ENCODE peak calls at places on chromosomes 12 and 14, in five cellular contexts. Q is PC-3, J is GM23338, B is hepatocyte, P is SK-N-SH. A is an unnamed sample.

GRCh38 chr14:58919262-58919661 is 269.2 kb upstream of the DAAM1 start:
- DNase-seq in J (no peak), B (no peak), Q (no peak), P (no peak), A (peak)

GRCh38 chr14:101078892-101079221 is 175.3 kb upstream of the RTL1 start:
- DNase-seq in Q (no peak), P (peak), B (no peak), J (no peak), A (no peak)

GRCh38 chr14:31080060-31080459 is 53.9 kb upstream of the STRN3 start:
- DNase-seq in B (no peak), Q (peak), P (no peak), J (no peak), A (no peak)

GRCh38 chr14:67490201-67490600 is 1.7 kb upstream of the TMEM229B start:
- DNase-seq in J (no peak), Q (no peak), P (no peak), B (peak), A (no peak)

GRCh38 chr12:132084681-132085635 is 59.2 kb downstream of the DDX51 start:
- DNase-seq in J (peak), P (peak), Q (peak), B (peak), A (peak)

GRCh38 chr14:38964630-38965029 is 138.4 kb downstream of the SEC23A start:
- DNase-seq in P (no peak), B (peak), J (no peak), Q (peak), A (peak)

GRCh38 chr12:7042847-7043246 is 17.7 kb upstream of the C1S start:
- DNase-seq in J (peak), B (peak), P (peak), Q (peak), A (peak)

GRCh38 chr12:103884316-103884715 is 43.3 kb upstream of the NT5DC3 start:
- DNase-seq in B (peak), P (peak), Q (peak), J (peak), A (peak)

GRCh38 chr12:124716208-124717141 is 147.2 kb downstream of the SCARB1 start:
- DNase-seq in B (no peak), P (no peak), J (no peak), Q (no peak), A (no peak)

GRCh38 chr12:124720019-124720686 is 143.5 kb downstream of the SCARB1 start:
- DNase-seq in Q (peak), P (no peak), B (peak), J (no peak), A (peak)

GRCh38 chr12:124715121-124715990 is 147.9 kb upstream of the NCOR2 start:
- DNase-seq in J (no peak), Q (peak), B (peak), P (no peak), A (peak)

GRCh38 chr12:124718458-124718857 is 145.2 kb downstream of the SCARB1 start:
- DNase-seq in Q (no peak), B (no peak), P (no peak), J (no peak), A (no peak)

DNA sequence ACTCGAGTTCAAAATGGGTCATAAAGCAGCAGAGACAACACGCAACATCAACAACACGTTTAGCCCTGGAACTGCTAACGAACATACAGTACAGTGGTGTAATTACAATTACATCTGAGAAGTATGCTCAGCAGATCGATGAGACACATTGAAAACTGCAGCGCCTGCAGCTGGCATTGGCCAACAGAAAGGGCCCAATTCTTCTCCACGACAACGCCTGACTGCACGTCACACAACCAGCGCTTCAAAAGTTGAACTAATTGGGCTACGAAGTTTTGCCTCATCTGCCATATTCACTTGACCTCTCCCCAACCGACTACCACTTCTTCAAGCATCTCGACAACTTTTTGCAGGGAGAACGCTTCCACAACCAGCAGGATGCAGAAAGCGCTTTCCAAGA is 145.6 kb downstream of the SCARB1 start:
- DNase-seq in B (no peak), Q (no peak), J (no peak), P (no peak), A (no peak)
- TF ChIP-seq EZH2phosphoT487 in B (no peak), Q (no peak), J (no peak), P (no peak), A (no peak)

DNA sequence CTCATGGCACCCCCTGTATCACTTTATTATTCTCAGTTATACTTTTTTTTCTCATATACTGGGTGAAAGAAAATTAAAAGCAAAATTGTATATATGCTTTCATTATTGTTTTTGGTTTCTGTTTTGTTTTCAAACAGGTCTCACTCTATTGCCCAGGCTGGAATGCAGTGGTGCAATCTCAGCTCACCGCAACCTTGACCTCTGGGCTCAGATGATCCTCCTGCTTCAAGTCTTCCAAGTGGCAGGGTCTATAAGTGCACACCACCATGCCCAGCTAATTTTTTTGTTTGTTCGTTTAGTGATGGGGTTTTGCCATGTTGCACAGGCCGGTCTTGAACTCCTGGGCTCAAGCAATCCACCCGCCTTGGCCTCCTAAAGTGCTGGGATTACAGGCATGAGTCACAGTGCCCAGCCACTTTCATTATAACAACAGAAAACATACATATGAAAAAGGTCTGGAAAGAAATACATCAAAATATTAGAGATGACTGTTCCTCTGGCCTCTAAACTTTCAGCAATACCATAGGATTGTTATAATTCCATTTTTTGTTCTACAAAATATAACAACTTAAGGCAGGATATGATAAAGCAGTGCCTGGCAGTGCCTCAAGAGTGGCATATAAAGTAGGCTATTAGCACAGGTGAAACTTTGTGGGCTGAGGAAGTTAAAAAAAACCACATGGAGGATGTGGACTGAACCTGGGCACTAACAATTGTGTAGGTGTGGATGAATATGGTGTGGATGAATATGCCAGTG is 5.8 kb upstream of the NTN4 start:
- DNase-seq in B (no peak), P (no peak), Q (peak), J (no peak), A (no peak)
- TF ChIP-seq EZH2phosphoT487 in B (no peak), P (no peak), Q (no peak), J (no peak), A (no peak)

DNA sequence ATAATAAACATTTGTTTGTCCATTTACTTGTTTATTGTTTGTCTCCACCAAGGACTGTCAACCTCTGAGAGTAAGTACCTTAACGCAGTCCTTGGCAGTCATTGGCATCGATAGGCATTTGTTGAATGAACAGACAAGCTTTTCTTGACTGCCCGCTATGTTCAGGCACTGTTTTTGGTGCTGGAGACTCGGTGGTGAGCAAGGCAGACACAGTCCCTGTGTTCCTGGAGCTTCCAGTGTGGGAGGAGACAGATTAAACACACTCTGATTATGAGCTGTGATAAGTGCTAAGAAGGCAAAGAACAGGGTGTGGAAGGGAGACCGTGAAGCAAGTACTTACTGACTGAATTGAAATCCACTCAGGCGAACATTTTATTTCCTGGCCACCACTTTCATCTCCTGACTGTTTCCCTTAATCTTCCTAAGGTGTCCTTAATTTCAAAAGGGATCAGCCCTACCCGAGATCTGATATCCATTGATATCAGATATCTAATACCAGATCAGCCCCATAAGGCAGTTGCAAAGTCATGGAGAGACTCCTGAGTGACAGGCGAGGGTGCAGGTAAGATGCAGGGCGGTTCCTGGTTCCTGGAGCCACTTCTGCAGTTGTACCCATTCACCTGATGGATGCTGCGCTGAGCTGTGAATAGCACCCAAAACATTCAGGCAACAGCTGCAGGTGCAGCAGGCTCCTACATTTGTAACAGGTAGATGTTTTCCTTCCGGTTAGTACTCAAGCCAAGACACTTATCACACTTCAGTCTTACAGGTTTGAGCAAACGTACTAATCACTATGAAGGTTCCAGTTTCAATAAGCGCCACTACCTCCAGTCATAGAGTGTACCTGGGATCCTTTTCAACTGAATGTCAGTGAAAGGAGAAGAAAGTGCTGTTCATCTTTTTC is 1.5 kb downstream of the ATP6V0A2 start:
- DNase-seq in Q (peak), P (peak), J (no peak), B (peak), A (peak)
- TF ChIP-seq EZH2phosphoT487 in Q (no peak), P (no peak), J (no peak), B (no peak), A (no peak)

GRCh38 chr14:86766469-86766868 is 1226.5 kb downstream of the GALC start:
- DNase-seq in J (no peak), B (no peak), Q (no peak), P (no peak), A (no peak)

GRCh38 chr14:86761611-86762010 is 1231.4 kb downstream of the GALC start:
- DNase-seq in B (no peak), P (no peak), J (no peak), Q (no peak), A (no peak)
- TF ChIP-seq EZH2phosphoT487 in B (no peak), P (no peak), J (no peak), Q (no peak), A (no peak)

DNA sequence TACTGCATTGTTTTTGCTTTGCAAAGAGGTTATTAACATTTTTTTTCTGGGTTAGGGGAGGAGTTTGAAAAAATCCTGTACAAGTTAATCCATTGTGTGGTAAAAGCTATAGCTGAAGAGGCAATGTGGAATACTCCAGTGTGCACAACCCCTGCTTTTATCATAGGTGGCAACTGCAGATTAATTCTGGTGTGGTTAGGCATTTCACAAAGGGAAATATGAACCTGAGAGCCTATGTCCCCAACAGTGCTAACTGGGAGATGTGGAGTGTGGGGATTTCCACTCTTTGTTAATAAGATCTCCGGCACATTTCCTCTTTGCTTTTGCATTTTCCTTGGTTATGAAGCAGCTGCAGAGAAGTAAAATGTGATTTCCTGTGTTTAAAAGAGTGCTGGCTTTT is 33.6 kb downstream of the PRORP start:
- DNase-seq in Q (peak), B (peak), P (peak), J (peak), A (peak)
- TF ChIP-seq EZH2phosphoT487 in Q (no peak), B (no peak), P (no peak), J (no peak), A (no peak)

A was measured in GM23248.